ENCODE peak calls at places on chromosome 22, in ten cellular contexts. I, N, C, E, V, M, H, X, Z and S are unnamed samples.

GRCh38 chr22:48406161-48406560 is 1421.5 kb downstream of the BRD1 start:
- DNase-seq in V (no peak), I (no peak), X (no peak), H (no peak), E (no peak), C (no peak), N (no peak), Z (no peak), M (no peak), S (no peak)

GRCh38 chr22:46036558-46037408 is 59.8 kb upstream of the WNT7B start:
- DNase-seq in H (peak), V (no peak), N (peak), C (peak), E (peak), M (peak), Z (peak), X (peak), I (no peak), S (peak)

GRCh38 chr22:45154383-45154782 is 9.3 kb upstream of the NUP50 start:
- DNase-seq in N (no peak), H (no peak), V (no peak), Z (no peak), I (no peak), M (peak), E (no peak), X (no peak), C (peak), S (no peak)

GRCh38 chr22:46129390-46130041 is 20.8 kb upstream of the PPARA start:
- DNase-seq in V (no peak), H (no peak), M (no peak), X (no peak), E (no peak), I (no peak), Z (no peak), C (no peak), N (peak), S (no peak)

GRCh38 chr22:18076060-18076497 is 1.7 kb upstream of the PEX26 start:
- DNase-seq in X (peak), Z (peak), C (peak), I (peak), H (peak), E (peak), V (peak), M (peak), N (peak), S (peak)

GRCh38 chr22:27113211-27114030 is 456.0 kb downstream of the MIAT start:
- DNase-seq in M (peak), Z (peak), X (peak), I (no peak), H (peak), C (peak), E (peak), V (no peak), N (no peak), S (no peak)

GRCh38 chr22:41902932-41903421 is 11.9 kb downstream of the SHISA8 start:
- DNase-seq in V (no peak), M (no peak), I (no peak), N (no peak), X (no peak), Z (no peak), E (no peak), H (no peak), C (no peak), S (no peak)

GRCh38 chr22:27798526-27799333 is 2.8 kb downstream of the MN1 start:
- DNase-seq in C (peak), E (no peak), H (peak), V (no peak), I (no peak), N (no peak), Z (peak), X (no peak), M (no peak), S (no peak)

GRCh38 chr22:26450453-26451185 is 21.6 kb downstream of the ASPHD2 start:
- DNase-seq in N (no peak), X (peak), I (no peak), E (no peak), M (no peak), Z (peak), V (no peak), C (no peak), H (no peak), S (no peak)

GRCh38 chr22:30425616-30426394 is at the start of gene MTFP1:
- DNase-seq in V (peak), C (peak), N (peak), I (no peak), H (peak), M (peak), Z (peak), X (peak), E (no peak), S (peak)

GRCh38 chr22:44357296-44357961 is 44.7 kb upstream of the SHISAL1 start:
- DNase-seq in H (peak), Z (no peak), C (no peak), V (no peak), M (no peak), I (no peak), X (no peak), N (no peak), E (no peak), S (no peak)

GRCh38 chr22:38685761-38686160 is 4.0 kb downstream of the TOMM22 start:
- DNase-seq in X (no peak), V (no peak), Z (no peak), E (no peak), M (no peak), I (no peak), H (no peak), C (no peak), N (no peak), S (no peak)

GRCh38 chr22:50089231-50090140 is at the start of gene MOV10L1:
- DNase-seq in C (peak), E (no peak), M (peak), I (no peak), N (no peak), Z (no peak), X (no peak), H (no peak), V (no peak), S (no peak)
- H3K27ac ChIP-seq in C (no peak), E (no peak), M (no peak), I (no peak), N (no peak), Z (no peak), X (no peak), H (no peak), V (no peak), S (no peak)

GRCh38 chr22:29308791-29309262 is 2.4 kb downstream of the GAS2L1 start:
- DNase-seq in N (no peak), M (peak), Z (peak), V (peak), E (no peak), I (no peak), X (peak), H (no peak), C (peak), S (peak)
- H3K4me3 ChIP-seq in N (peak), M (peak), Z (peak), V (no peak), E (no peak), I (peak), X (no peak), H (no peak), C (no peak), S (no peak)

DNA sequence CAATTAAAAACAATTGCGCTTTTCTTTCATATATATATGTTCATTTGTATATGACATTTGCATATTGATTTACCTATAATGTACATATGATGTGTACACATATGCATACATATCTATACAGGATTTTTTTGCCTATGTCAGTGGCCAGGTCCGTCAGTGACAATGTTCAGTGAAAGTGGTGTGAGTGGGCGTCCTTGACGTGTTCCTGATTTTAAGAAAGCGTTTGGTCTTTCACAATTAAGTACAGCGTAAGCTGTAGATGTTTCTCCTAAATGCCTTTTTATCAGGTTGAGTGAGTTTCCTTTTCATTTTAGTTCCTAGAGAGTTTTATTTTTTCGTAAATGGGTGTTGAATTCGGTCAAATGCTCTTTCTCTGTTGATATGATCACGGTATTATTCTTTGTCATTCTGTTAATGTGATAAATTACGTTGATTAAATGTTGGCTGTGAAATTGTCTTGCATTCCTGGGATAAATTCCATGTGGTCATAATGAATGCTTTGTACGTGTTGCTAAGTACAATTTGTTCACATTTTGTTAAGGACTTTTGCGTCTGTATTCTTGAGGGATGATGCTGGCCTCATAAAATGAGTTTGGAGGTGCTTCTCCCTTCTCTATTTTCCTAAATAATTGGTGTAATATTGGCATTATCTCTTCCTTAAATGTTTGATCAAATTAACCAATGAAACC is 10.6 kb upstream of the GNB1L start:
- DNase-seq in H (no peak), X (no peak), M (no peak), V (no peak), I (no peak), C (peak), N (peak), Z (peak), E (no peak), S (no peak)
- H3K27ac ChIP-seq in H (no peak), X (no peak), M (no peak), V (no peak), I (peak), C (no peak), N (no peak), Z (no peak), E (no peak), S (no peak)

DNA sequence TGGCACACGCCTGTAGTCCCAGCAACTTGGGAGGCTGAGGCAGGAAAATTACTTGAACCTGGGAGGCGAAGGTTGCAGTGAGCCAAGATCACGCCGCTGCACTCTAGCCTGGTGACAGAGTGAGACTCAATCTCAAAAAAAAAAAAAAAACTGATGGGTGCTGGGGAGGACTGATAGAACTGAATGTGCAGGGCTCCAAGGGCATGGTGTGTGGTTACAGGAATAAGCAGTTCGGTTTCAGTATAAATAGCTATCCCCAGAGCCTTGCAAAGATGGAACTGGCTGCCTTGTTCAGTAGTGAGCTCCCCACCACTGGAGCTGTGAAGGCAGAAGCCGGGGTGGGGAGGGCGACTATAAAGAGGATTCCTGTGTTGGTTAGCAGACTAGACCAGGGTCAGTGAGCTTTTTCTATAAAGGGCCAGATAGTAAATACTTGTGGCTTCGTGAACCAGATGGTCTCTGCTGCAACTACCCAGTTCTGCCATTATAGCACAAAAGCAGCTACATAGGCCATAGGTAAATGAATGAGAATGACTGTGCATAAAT is 5.9 kb downstream of the TOM1 start:
- DNase-seq in X (no peak), V (no peak), I (no peak), C (no peak), M (no peak), E (no peak), Z (no peak), H (no peak), N (no peak), S (no peak)
- H3K4me3 ChIP-seq in X (no peak), V (no peak), I (no peak), C (no peak), M (no peak), E (no peak), Z (no peak), H (no peak), N (no peak), S (no peak)

GRCh38 chr22:29388759-29389090 is 355 bp upstream of the AP1B1 start:
- DNase-seq in E (no peak), X (no peak), C (no peak), V (no peak), I (no peak), H (no peak), N (no peak), M (no peak), Z (no peak), S (no peak)
- H3K27ac ChIP-seq in E (peak), X (peak), C (no peak), V (no peak), I (peak), H (peak), N (peak), M (no peak), Z (peak), S (peak)

GRCh38 chr22:50528682-50529415 is 963 bp downstream of the TYMP start:
- DNase-seq in I (no peak), C (no peak), M (no peak), E (no peak), X (no peak), N (no peak), H (no peak), Z (no peak), V (peak), S (no peak)
- H3K4me3 ChIP-seq in I (peak), C (no peak), M (peak), E (peak), X (peak), N (peak), H (no peak), Z (peak), V (no peak), S (no peak)

DNA sequence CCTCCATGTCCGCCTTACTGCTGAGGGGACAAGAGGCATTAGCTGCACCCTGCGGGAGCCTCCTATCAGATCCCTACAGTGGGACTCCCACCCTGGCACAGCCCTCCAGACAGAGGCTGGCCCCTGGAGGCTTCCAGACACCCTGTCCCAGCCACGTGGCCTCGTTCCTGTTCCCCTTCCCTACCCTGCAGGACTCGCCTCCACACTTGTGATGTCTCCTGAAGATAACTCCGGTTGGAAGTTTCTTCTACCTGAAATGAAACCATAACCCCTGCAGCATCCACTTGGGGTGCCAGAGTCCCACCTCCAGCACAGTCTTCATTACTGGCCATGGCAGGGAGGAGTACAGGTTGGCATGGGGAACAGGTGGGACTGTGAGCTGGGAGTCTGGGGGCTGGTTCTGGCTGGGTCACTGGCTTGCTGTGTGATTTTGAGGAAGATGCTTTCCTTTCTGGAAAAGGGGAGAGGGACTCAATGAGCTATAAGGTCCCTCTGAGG is 4.9 kb upstream of the SH3BP1 start:
- DNase-seq in H (no peak), N (no peak), E (no peak), C (no peak), Z (no peak), I (no peak), M (no peak), X (no peak), V (peak), S (no peak)
- H3K27ac ChIP-seq in H (peak), N (peak), E (no peak), C (peak), Z (peak), I (peak), M (peak), X (peak), V (peak), S (peak)

GRCh38 chr22:33255781-33256180 is 197.6 kb upstream of the SYN3 start:
- DNase-seq in X (no peak), I (no peak), E (no peak), H (no peak), M (no peak), V (no peak), Z (no peak), C (no peak), N (no peak), S (no peak)
- H3K4me3 ChIP-seq in X (no peak), I (no peak), E (no peak), H (no peak), M (no peak), V (no peak), Z (no peak), C (no peak), N (no peak), S (no peak)